ENCODE peak calls at places on chromosomes 3 and 15, in four cellular contexts. One of them, this sample, is unnamed.

GRCh38 chr15:75923756-75924155 is 20.1 kb downstream of the FBXO22 start:
- DNase-seq in HepG2: no peak
- DNase-seq in Panc1: no peak
- DNase-seq in HCT116: no peak
- DNase-seq in this sample: no peak

GRCh38 chr15:34271493-34271892 is 46.7 kb downstream of the EMC4 start:
- DNase-seq in HepG2: peak
- DNase-seq in HCT116: no peak
- DNase-seq in Panc1: no peak
- DNase-seq in this sample: no peak

GRCh38 chr3:33687406-33688010 is 30.5 kb downstream of the CLASP2 start:
- DNase-seq in Panc1: no peak
- DNase-seq in HCT116: no peak
- DNase-seq in HepG2: no peak
- DNase-seq in this sample: peak

GRCh38 chr15:56617628-56618027 is 115.7 kb downstream of the ZNF280D start:
- DNase-seq in HCT116: no peak
- DNase-seq in Panc1: no peak
- DNase-seq in HepG2: no peak
- DNase-seq in this sample: no peak

GRCh38 chr3:217436-217835 is 20.9 kb downstream of the CHL1 start:
- DNase-seq in HCT116: no peak
- DNase-seq in Panc1: no peak
- DNase-seq in HepG2: no peak
- DNase-seq in this sample: no peak

GRCh38 chr15:76996526-76997401 is 1.8 kb downstream of the PSTPIP1 start:
- DNase-seq in HepG2: no peak
- DNase-seq in HCT116: no peak
- DNase-seq in Panc1: no peak
- DNase-seq in this sample: peak

GRCh38 chr3:116446037-116446436 is 750 bp upstream of the LSAMP start:
- DNase-seq in HepG2: no peak
- DNase-seq in HCT116: no peak
- DNase-seq in Panc1: no peak
- DNase-seq in this sample: no peak

GRCh38 chr3:161372321-161373260 is 1.3 kb upstream of the SPTSSB start:
- DNase-seq in HepG2: no peak
- DNase-seq in HCT116: peak
- DNase-seq in Panc1: no peak
- DNase-seq in this sample: peak

GRCh38 chr3:13110678-13111116 is 37.5 kb upstream of the IQSEC1 start:
- DNase-seq in HCT116: no peak
- DNase-seq in HepG2: no peak
- DNase-seq in Panc1: no peak
- DNase-seq in this sample: no peak

GRCh38 chr3:61601831-61602230 is 40.5 kb downstream of the PTPRG start:
- DNase-seq in HCT116: no peak
- DNase-seq in Panc1: no peak
- DNase-seq in HepG2: no peak
- DNase-seq in this sample: no peak

GRCh38 chr15:48459571-48460461 is 128.6 kb downstream of the DUT start:
- DNase-seq in HepG2: no peak
- DNase-seq in Panc1: no peak
- DNase-seq in HCT116: peak
- DNase-seq in this sample: no peak

GRCh38 chr15:98121957-98122356 is 161.5 kb downstream of the ARRDC4 start:
- DNase-seq in HepG2: no peak
- DNase-seq in HCT116: no peak
- DNase-seq in Panc1: no peak
- DNase-seq in this sample: no peak

GRCh38 chr15:71806452-71806931 is 3.9 kb upstream of the NR2E3 start:
- DNase-seq in Panc1: no peak
- DNase-seq in HepG2: no peak
- DNase-seq in HCT116: no peak
- DNase-seq in this sample: peak

GRCh38 chr3:30315452-30315851 is 290.9 kb upstream of the TGFBR2 start:
- DNase-seq in Panc1: no peak
- DNase-seq in HepG2: no peak
- DNase-seq in HCT116: no peak
- DNase-seq in this sample: no peak

GRCh38 chr3:10417849-10418248 is 87.5 kb downstream of the ATP2B2 start:
- DNase-seq in HepG2: peak
- DNase-seq in HCT116: peak
- DNase-seq in Panc1: peak
- DNase-seq in this sample: peak

GRCh38 chr3:10926831-10927521 is 65.6 kb upstream of the SLC6A1 start:
- DNase-seq in HCT116: no peak
- DNase-seq in Panc1: no peak
- DNase-seq in HepG2: no peak
- DNase-seq in this sample: no peak

GRCh38 chr3:113546414-113546893 is 14.1 kb downstream of the SIDT1 start:
- DNase-seq in HCT116: no peak
- DNase-seq in HepG2: no peak
- DNase-seq in Panc1: no peak
- DNase-seq in this sample: no peak

GRCh38 chr15:49273734-49274318 is 103.8 kb downstream of the GALK2 start:
- DNase-seq in HCT116: no peak
- DNase-seq in Panc1: no peak
- DNase-seq in HepG2: no peak
- DNase-seq in this sample: peak

GRCh38 chr3:120177151-120177550 is 82.9 kb upstream of the GSK3B start:
- DNase-seq in HCT116: no peak
- DNase-seq in HepG2: peak
- DNase-seq in Panc1: no peak
- DNase-seq in this sample: peak

GRCh38 chr3:18189651-18190050 is 235.5 kb downstream of the SATB1 start:
- DNase-seq in Panc1: no peak
- DNase-seq in HCT116: no peak
- DNase-seq in HepG2: no peak
- DNase-seq in this sample: peak

GRCh38 chr3:171566803-171567422 is 106.7 kb upstream of the TNIK start:
- DNase-seq in HepG2: peak
- DNase-seq in Panc1: peak
- DNase-seq in HCT116: peak
- DNase-seq in this sample: peak

GRCh38 chr15:41017051-41017735 is 63.9 kb downstream of the CHAC1 start:
- DNase-seq in Panc1: no peak
- DNase-seq in HepG2: no peak
- DNase-seq in HCT116: no peak
- DNase-seq in this sample: no peak

GRCh38 chr15:49758456-49758855 is 137.6 kb downstream of the DTWD1 start:
- DNase-seq in HepG2: no peak
- DNase-seq in HCT116: no peak
- DNase-seq in Panc1: no peak
- DNase-seq in this sample: no peak

GRCh38 chr3:69364354-69364753 is 21.5 kb downstream of the FRMD4B start:
- DNase-seq in HepG2: no peak
- DNase-seq in Panc1: no peak
- DNase-seq in HCT116: no peak
- DNase-seq in this sample: peak

GRCh38 chr15:48544816-48545215 is 100.7 kb downstream of the FBN1 start:
- DNase-seq in HCT116: no peak
- DNase-seq in HepG2: no peak
- DNase-seq in Panc1: no peak
- DNase-seq in this sample: no peak

GRCh38 chr3:176739169-176739568 is 458.1 kb downstream of the TBL1XR1 start:
- DNase-seq in HepG2: no peak
- DNase-seq in HCT116: no peak
- DNase-seq in Panc1: no peak
- DNase-seq in this sample: no peak

GRCh38 chr15:85380860-85381535 is 595 bp downstream of the AKAP13 start:
- DNase-seq in HepG2: no peak
- DNase-seq in HCT116: no peak
- DNase-seq in Panc1: no peak
- DNase-seq in this sample: peak

GRCh38 chr3:146125946-146126345 is 35.0 kb downstream of the PLOD2 start:
- DNase-seq in HCT116: no peak
- DNase-seq in HepG2: peak
- DNase-seq in Panc1: peak
- DNase-seq in this sample: no peak

GRCh38 chr3:11699083-11699427 is 55.3 kb upstream of the VGLL4 start:
- DNase-seq in HepG2: no peak
- DNase-seq in HCT116: no peak
- DNase-seq in Panc1: no peak
- DNase-seq in this sample: no peak

GRCh38 chr3:81998139-81998755 is 236.8 kb upstream of the GBE1 start:
- DNase-seq in HepG2: no peak
- DNase-seq in Panc1: no peak
- DNase-seq in HCT116: no peak
- DNase-seq in this sample: peak

GRCh38 chr15:85825719-85826118 is 31.0 kb upstream of the KLHL25 start:
- DNase-seq in HepG2: no peak
- DNase-seq in HCT116: no peak
- DNase-seq in Panc1: no peak
- DNase-seq in this sample: no peak

GRCh38 chr3:36060950-36061349 is 319.4 kb upstream of the STAC start:
- DNase-seq in HepG2: no peak
- DNase-seq in HCT116: no peak
- DNase-seq in Panc1: no peak
- DNase-seq in this sample: no peak

GRCh38 chr15:77571181-77571580 is 61.5 kb downstream of the LINGO1 start:
- DNase-seq in HCT116: no peak
- DNase-seq in HepG2: no peak
- DNase-seq in Panc1: no peak
- DNase-seq in this sample: no peak

GRCh38 chr3:100538339-100538706 is 45.9 kb downstream of the TMEM45A start:
- DNase-seq in HepG2: no peak
- DNase-seq in HCT116: no peak
- DNase-seq in Panc1: no peak
- DNase-seq in this sample: no peak

GRCh38 chr15:58469432-58470353 is 37.9 kb downstream of the LIPC start:
- DNase-seq in HepG2: peak
- DNase-seq in HCT116: peak
- DNase-seq in Panc1: no peak
- DNase-seq in this sample: no peak

GRCh38 chr15:60392986-60393811 is 4.6 kb downstream of the ANXA2 start:
- DNase-seq in HepG2: peak
- DNase-seq in Panc1: peak
- DNase-seq in HCT116: peak
- DNase-seq in this sample: no peak

GRCh38 chr3:39415983-39416382 is 9.5 kb downstream of the RPSA start:
- DNase-seq in HepG2: no peak
- DNase-seq in Panc1: no peak
- DNase-seq in HCT116: no peak
- DNase-seq in this sample: no peak

GRCh38 chr3:71454513-71455423 is 128.8 kb downstream of the FOXP1 start:
- DNase-seq in Panc1: no peak
- DNase-seq in HCT116: no peak
- DNase-seq in HepG2: no peak
- DNase-seq in this sample: no peak
- TF ChIP-seq SIN3A in Panc1: no peak
- TF ChIP-seq SIN3A in HCT116: no peak
- TF ChIP-seq SIN3A in HepG2: no peak
- TF ChIP-seq SIN3A in this sample: no peak

DNA sequence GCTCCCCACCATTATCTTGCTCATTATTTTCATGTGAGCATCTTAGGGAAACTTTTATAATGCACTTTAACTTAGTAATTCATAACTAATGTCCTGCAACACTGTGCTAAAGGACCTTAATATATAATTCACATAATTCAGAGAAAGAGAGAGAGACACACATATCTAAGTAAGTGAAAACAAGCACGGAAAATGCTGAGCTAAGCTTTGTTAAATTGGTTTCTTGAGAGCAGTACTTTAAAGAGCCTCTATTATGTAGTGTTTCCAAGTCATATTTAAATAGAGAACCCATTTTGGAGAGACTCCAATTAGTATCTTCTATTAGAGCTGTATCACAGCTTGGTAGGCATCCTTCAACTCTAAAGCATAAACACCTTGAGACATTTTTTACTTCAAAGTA is 354.1 kb upstream of the SOX14 start:
- DNase-seq in Panc1: no peak
- DNase-seq in HCT116: no peak
- DNase-seq in HepG2: no peak
- DNase-seq in this sample: no peak
- TF ChIP-seq SIN3A in Panc1: no peak
- TF ChIP-seq SIN3A in HCT116: no peak
- TF ChIP-seq SIN3A in HepG2: no peak
- TF ChIP-seq SIN3A in this sample: no peak

GRCh38 chr15:52706091-52706490 is 26.9 kb upstream of the ATOSA start:
- DNase-seq in Panc1: no peak
- DNase-seq in HCT116: no peak
- DNase-seq in HepG2: no peak
- DNase-seq in this sample: no peak
- TF ChIP-seq SIN3A in Panc1: no peak
- TF ChIP-seq SIN3A in HCT116: no peak
- TF ChIP-seq SIN3A in HepG2: no peak
- TF ChIP-seq SIN3A in this sample: no peak

DNA sequence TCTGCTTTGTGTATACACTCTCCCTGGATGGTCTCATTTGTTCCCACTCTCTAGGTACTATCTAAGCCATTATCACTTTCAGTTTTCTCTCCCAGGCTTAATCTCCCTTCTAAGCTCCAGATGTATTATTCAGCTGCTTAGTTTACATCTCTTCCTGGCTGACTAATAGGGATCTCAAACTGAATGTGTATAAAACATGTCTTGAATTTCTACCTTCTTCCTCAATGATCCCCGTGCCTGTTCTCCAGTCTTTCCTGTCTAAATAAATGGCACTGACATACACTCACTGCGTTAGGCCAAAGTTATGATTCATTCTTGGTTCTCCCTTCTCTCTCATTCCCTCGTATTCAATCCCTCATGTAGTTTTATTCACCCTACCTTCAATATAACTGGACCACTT is 127.4 kb downstream of the NR2F2 start:
- DNase-seq in Panc1: no peak
- DNase-seq in HepG2: no peak
- DNase-seq in HCT116: no peak
- DNase-seq in this sample: no peak
- TF ChIP-seq SIN3A in Panc1: no peak
- TF ChIP-seq SIN3A in HepG2: no peak
- TF ChIP-seq SIN3A in HCT116: no peak
- TF ChIP-seq SIN3A in this sample: no peak

DNA sequence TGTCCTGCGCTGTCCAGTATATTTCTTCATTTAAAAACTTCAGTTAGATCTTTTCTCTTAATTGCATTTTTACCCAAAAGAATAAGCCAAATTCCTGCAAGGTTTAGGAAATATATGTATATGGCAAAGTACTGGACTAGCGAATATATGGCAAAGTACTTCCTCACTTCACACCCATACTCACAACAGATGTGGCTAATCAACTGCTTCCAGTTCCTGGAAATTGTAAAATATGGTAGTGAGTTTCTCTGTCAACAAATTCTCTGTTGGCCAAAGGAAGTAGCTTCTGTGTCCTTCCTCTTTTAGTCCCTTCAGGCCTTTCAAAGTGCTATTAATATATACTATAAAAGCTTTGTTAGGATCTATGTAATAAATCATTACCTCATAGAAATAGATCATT is 22.0 kb downstream of the GPR15 start:
- DNase-seq in HCT116: no peak
- DNase-seq in Panc1: no peak
- DNase-seq in HepG2: no peak
- DNase-seq in this sample: no peak
- TF ChIP-seq SIN3A in HCT116: no peak
- TF ChIP-seq SIN3A in Panc1: no peak
- TF ChIP-seq SIN3A in HepG2: no peak
- TF ChIP-seq SIN3A in this sample: no peak

This sample was measured in SK-N-SH.